ENCODE peak calls at places on chromosomes 6 and 20, in four cellular contexts. One of them, this sample, is unnamed.

GRCh38 chr6:75098709-75099108 is 107.1 kb downstream of the COL12A1 start:
- DNase-seq in activated CD4-positive, alpha-beta T cell treated with anti-CD3 and anti-CD28 coated beads, Interleukin-2, amount 50 U/mL, for 48 hours: no peak
- DNase-seq in cardiac septum: no peak
- DNase-seq in T-helper 2 cell: no peak
- DNase-seq in this sample: peak; percentile 8

GRCh38 chr6:69179681-69180080 is 544.6 kb downstream of the ADGRB3 start:
- DNase-seq in activated CD4-positive, alpha-beta T cell treated with anti-CD3 and anti-CD28 coated beads, Interleukin-2, amount 50 U/mL, for 48 hours: no peak
- DNase-seq in cardiac septum: no peak
- DNase-seq in T-helper 2 cell: no peak
- DNase-seq in this sample: peak; percentile 85

GRCh38 chr6:51472745-51473483 is 614.5 kb downstream of the PKHD1 start:
- DNase-seq in activated CD4-positive, alpha-beta T cell treated with anti-CD3 and anti-CD28 coated beads, Interleukin-2, amount 50 U/mL, for 48 hours: no peak
- DNase-seq in cardiac septum: no peak
- DNase-seq in T-helper 2 cell: no peak
- DNase-seq in this sample: peak; percentile 88

GRCh38 chr6:62441182-62441581 is 155.2 kb upstream of the KHDRBS2 start:
- DNase-seq in activated CD4-positive, alpha-beta T cell treated with anti-CD3 and anti-CD28 coated beads, Interleukin-2, amount 50 U/mL, for 48 hours: no peak
- DNase-seq in cardiac septum: no peak
- DNase-seq in T-helper 2 cell: no peak
- DNase-seq in this sample: no peak

GRCh38 chr6:18551228-18551627 is 164.1 kb downstream of the RNF144B start:
- DNase-seq in activated CD4-positive, alpha-beta T cell treated with anti-CD3 and anti-CD28 coated beads, Interleukin-2, amount 50 U/mL, for 48 hours: no peak
- DNase-seq in cardiac septum: no peak
- DNase-seq in T-helper 2 cell: no peak
- DNase-seq in this sample: no peak

GRCh38 chr20:24690408-24690807 is 221.0 kb downstream of the SYNDIG1 start:
- DNase-seq in activated CD4-positive, alpha-beta T cell treated with anti-CD3 and anti-CD28 coated beads, Interleukin-2, amount 50 U/mL, for 48 hours: no peak
- DNase-seq in cardiac septum: peak; percentile 47
- DNase-seq in T-helper 2 cell: no peak
- DNase-seq in this sample: no peak

GRCh38 chr20:53930651-53931504 is 139.5 kb downstream of the BCAS1 start:
- DNase-seq in activated CD4-positive, alpha-beta T cell treated with anti-CD3 and anti-CD28 coated beads, Interleukin-2, amount 50 U/mL, for 48 hours: no peak
- DNase-seq in cardiac septum: no peak
- DNase-seq in T-helper 2 cell: no peak
- DNase-seq in this sample: no peak

GRCh38 chr6:835476-836160 is 142.7 kb upstream of the EXOC2 start:
- DNase-seq in activated CD4-positive, alpha-beta T cell treated with anti-CD3 and anti-CD28 coated beads, Interleukin-2, amount 50 U/mL, for 48 hours: no peak
- DNase-seq in cardiac septum: no peak
- DNase-seq in T-helper 2 cell: no peak
- DNase-seq in this sample: no peak

GRCh38 chr6:795046-795445 is 102.1 kb upstream of the EXOC2 start:
- DNase-seq in activated CD4-positive, alpha-beta T cell treated with anti-CD3 and anti-CD28 coated beads, Interleukin-2, amount 50 U/mL, for 48 hours: no peak
- DNase-seq in cardiac septum: no peak
- DNase-seq in T-helper 2 cell: no peak
- DNase-seq in this sample: no peak

GRCh38 chr6:110544472-110544871 is 68.1 kb upstream of the SLC22A16 start:
- DNase-seq in activated CD4-positive, alpha-beta T cell treated with anti-CD3 and anti-CD28 coated beads, Interleukin-2, amount 50 U/mL, for 48 hours: no peak
- DNase-seq in cardiac septum: no peak
- DNase-seq in T-helper 2 cell: no peak
- DNase-seq in this sample: no peak

GRCh38 chr6:138182939-138183791 is 21.4 kb downstream of the ARFGEF3 start:
- DNase-seq in activated CD4-positive, alpha-beta T cell treated with anti-CD3 and anti-CD28 coated beads, Interleukin-2, amount 50 U/mL, for 48 hours: no peak
- DNase-seq in cardiac septum: no peak
- DNase-seq in T-helper 2 cell: no peak
- DNase-seq in this sample: no peak

GRCh38 chr20:44287272-44288097 is 23.5 kb downstream of the FITM2 start:
- DNase-seq in activated CD4-positive, alpha-beta T cell treated with anti-CD3 and anti-CD28 coated beads, Interleukin-2, amount 50 U/mL, for 48 hours: no peak
- DNase-seq in cardiac septum: no peak
- DNase-seq in T-helper 2 cell: no peak
- DNase-seq in this sample: no peak

GRCh38 chr20:62281161-62281933 is 21.4 kb upstream of the ADRM1 start:
- DNase-seq in activated CD4-positive, alpha-beta T cell treated with anti-CD3 and anti-CD28 coated beads, Interleukin-2, amount 50 U/mL, for 48 hours: no peak
- DNase-seq in cardiac septum: no peak
- DNase-seq in T-helper 2 cell: no peak
- DNase-seq in this sample: no peak

GRCh38 chr6:20924911-20925543 is 390.8 kb downstream of the CDKAL1 start:
- DNase-seq in activated CD4-positive, alpha-beta T cell treated with anti-CD3 and anti-CD28 coated beads, Interleukin-2, amount 50 U/mL, for 48 hours: no peak
- DNase-seq in cardiac septum: no peak
- DNase-seq in T-helper 2 cell: no peak
- DNase-seq in this sample: no peak

GRCh38 chr20:39107741-39108140 is 145.6 kb downstream of the DHX35 start:
- DNase-seq in activated CD4-positive, alpha-beta T cell treated with anti-CD3 and anti-CD28 coated beads, Interleukin-2, amount 50 U/mL, for 48 hours: no peak
- DNase-seq in cardiac septum: no peak
- DNase-seq in T-helper 2 cell: no peak
- DNase-seq in this sample: no peak

GRCh38 chr6:39493717-39494116 is 171.2 kb upstream of the KCNK16 start:
- DNase-seq in activated CD4-positive, alpha-beta T cell treated with anti-CD3 and anti-CD28 coated beads, Interleukin-2, amount 50 U/mL, for 48 hours: no peak
- DNase-seq in cardiac septum: no peak
- DNase-seq in T-helper 2 cell: no peak
- DNase-seq in this sample: no peak

GRCh38 chr6:22236626-22237414 is 60.0 kb downstream of the PRL start:
- DNase-seq in activated CD4-positive, alpha-beta T cell treated with anti-CD3 and anti-CD28 coated beads, Interleukin-2, amount 50 U/mL, for 48 hours: no peak
- DNase-seq in cardiac septum: no peak
- DNase-seq in T-helper 2 cell: no peak
- DNase-seq in this sample: peak; percentile 8

GRCh38 chr6:168117942-168118341 is 38.9 kb upstream of the FRMD1 start:
- DNase-seq in activated CD4-positive, alpha-beta T cell treated with anti-CD3 and anti-CD28 coated beads, Interleukin-2, amount 50 U/mL, for 48 hours: no peak
- DNase-seq in cardiac septum: no peak
- DNase-seq in T-helper 2 cell: no peak
- DNase-seq in this sample: no peak

GRCh38 chr20:45432294-45432693 is 16.4 kb downstream of the PIGT start:
- DNase-seq in activated CD4-positive, alpha-beta T cell treated with anti-CD3 and anti-CD28 coated beads, Interleukin-2, amount 50 U/mL, for 48 hours: no peak
- DNase-seq in cardiac septum: no peak
- DNase-seq in T-helper 2 cell: no peak
- DNase-seq in this sample: no peak

GRCh38 chr6:147949981-147950622 is 392.5 kb upstream of the SASH1 start:
- DNase-seq in activated CD4-positive, alpha-beta T cell treated with anti-CD3 and anti-CD28 coated beads, Interleukin-2, amount 50 U/mL, for 48 hours: no peak
- DNase-seq in cardiac septum: no peak
- DNase-seq in T-helper 2 cell: no peak
- DNase-seq in this sample: no peak

GRCh38 chr6:24571361-24571760 is 74.6 kb downstream of the KIAA0319 start:
- DNase-seq in activated CD4-positive, alpha-beta T cell treated with anti-CD3 and anti-CD28 coated beads, Interleukin-2, amount 50 U/mL, for 48 hours: no peak
- DNase-seq in cardiac septum: no peak
- DNase-seq in T-helper 2 cell: no peak
- DNase-seq in this sample: no peak

GRCh38 chr20:45867811-45868176 is 10.4 kb downstream of the ZSWIM3 start:
- DNase-seq in activated CD4-positive, alpha-beta T cell treated with anti-CD3 and anti-CD28 coated beads, Interleukin-2, amount 50 U/mL, for 48 hours: no peak
- DNase-seq in cardiac septum: no peak
- DNase-seq in T-helper 2 cell: no peak
- DNase-seq in this sample: peak; percentile 32

GRCh38 chr6:11851405-11851804 is 72.8 kb upstream of the ADTRP start:
- DNase-seq in activated CD4-positive, alpha-beta T cell treated with anti-CD3 and anti-CD28 coated beads, Interleukin-2, amount 50 U/mL, for 48 hours: no peak
- DNase-seq in cardiac septum: no peak
- DNase-seq in T-helper 2 cell: no peak
- DNase-seq in this sample: no peak

GRCh38 chr6:131911951-131912350 is 39.2 kb downstream of the CCN2 start:
- DNase-seq in activated CD4-positive, alpha-beta T cell treated with anti-CD3 and anti-CD28 coated beads, Interleukin-2, amount 50 U/mL, for 48 hours: no peak
- DNase-seq in cardiac septum: no peak
- DNase-seq in T-helper 2 cell: no peak
- DNase-seq in this sample: no peak